ENCODE peak calls at places on chromosome 13, in four cellular contexts. B is activated naive CD8-positive, alpha-beta T cell treated with anti-CD3 and anti-CD28 coated beads for 36 hours; R is GM04503; W is stimulated activated CD4-positive, alpha-beta T cell treated with anti-CD3 and anti-CD28 coated beads, Interleukin-1b, Interleukin-23, amount 100 ng/mL, for 4 hours. L is an unnamed sample.

GRCh38 chr13:22227895-22228294 is 557.0 kb downstream of the FGF9 start:
- DNase-seq in B (no peak), R (no peak), W (no peak), L (no peak)

GRCh38 chr13:79658333-79658975 is 177.5 kb downstream of the NDFIP2 start:
- DNase-seq in B (no peak), R (no peak), W (no peak), L (no peak)

GRCh38 chr13:71730267-71730666 is 136.7 kb downstream of the DACH1 start:
- DNase-seq in B (no peak), R (no peak), W (no peak), L (no peak)

GRCh38 chr13:100573121-100573520 is 15.5 kb downstream of the GGACT start:
- DNase-seq in B (peak), R (no peak), W (peak), L (peak)

GRCh38 chr13:73934215-73934623 is 200.0 kb downstream of the KLF12 start:
- DNase-seq in B (no peak), R (no peak), W (no peak), L (peak)

GRCh38 chr13:45180713-45181601 is 19.9 kb downstream of the KCTD4 start:
- DNase-seq in B (no peak), R (no peak), W (no peak), L (no peak)

GRCh38 chr13:62643007-62643483 is 1227.4 kb upstream of the PCDH20 start:
- DNase-seq in B (peak), R (no peak), W (no peak), L (peak)

GRCh38 chr13:108227651-108228272 is 9.6 kb downstream of the ABHD13 start:
- DNase-seq in B (no peak), R (no peak), W (no peak), L (no peak)

GRCh38 chr13:38176664-38177063 is 173.0 kb upstream of the UFM1 start:
- DNase-seq in B (no peak), R (no peak), W (no peak), L (no peak)

GRCh38 chr13:36395280-36395679 is 37.0 kb upstream of the CCNA1 start:
- DNase-seq in B (no peak), R (peak), W (no peak), L (no peak)

GRCh38 chr13:100269837-100270236 is 180.9 kb downstream of the PCCA start:
- DNase-seq in B (no peak), R (peak), W (no peak), L (peak)

GRCh38 chr13:105804561-105805190 is 730.8 kb downstream of the EFNB2 start:
- DNase-seq in B (no peak), R (no peak), W (no peak), L (peak)

GRCh38 chr13:80339841-80340642 is 884 bp downstream of the SPRY2 start:
- DNase-seq in B (peak), R (no peak), W (no peak), L (peak)

GRCh38 chr13:107284168-107284567 is 716.2 kb upstream of the ARGLU1 start:
- DNase-seq in B (no peak), R (no peak), W (no peak), L (peak)

GRCh38 chr13:93476175-93476574 is 249.6 kb downstream of the GPC6 start:
- DNase-seq in B (no peak), R (peak), W (no peak), L (peak)

GRCh38 chr13:109790951-109791605 is 4.7 kb upstream of the IRS2 start:
- DNase-seq in B (no peak), R (no peak), W (no peak), L (peak)

GRCh38 chr13:47680752-47681151 is 320.3 kb downstream of the SUCLA2 start:
- DNase-seq in B (no peak), R (peak), W (no peak), L (peak)

GRCh38 chr13:36417328-36417727 is 15.0 kb upstream of the CCNA1 start:
- DNase-seq in B (no peak), R (no peak), W (no peak), L (no peak)

GRCh38 chr13:32905864-32906180 is 110.4 kb upstream of the KL start:
- DNase-seq in B (no peak), R (no peak), W (no peak), L (no peak)

GRCh38 chr13:42405665-42406390 is 133.9 kb downstream of the AKAP11 start:
- DNase-seq in B (peak), R (no peak), W (peak), L (no peak)

GRCh38 chr13:110197041-110197440 is 109.9 kb downstream of the COL4A1 start:
- DNase-seq in B (no peak), R (no peak), W (no peak), L (no peak)

GRCh38 chr13:113917096-113917495 is 53.2 kb upstream of the GAS6 start:
- DNase-seq in B (no peak), R (no peak), W (no peak), L (no peak)

GRCh38 chr13:73110814-73111213 is 52.0 kb downstream of the KLF5 start:
- DNase-seq in B (no peak), R (no peak), W (no peak), L (no peak)

GRCh38 chr13:97875218-97875617 is 78.3 kb upstream of the IPO5 start:
- DNase-seq in B (no peak), R (no peak), W (no peak), L (no peak)